ENCODE peak calls at places on chromosomes 3 and 15, in ten cellular contexts. One of them, this sample, is unnamed. For H3K27me3 and H3K4me1, the result is how much of the 10 kb centered on the place peaks cover.

GRCh38 chr15:84685304-84685703 is 27.3 kb upstream of the NMB start:
- DNase-seq in heart right ventricle: no peak
- DNase-seq in right cardiac atrium: peak
- DNase-seq in ovary: no peak
- DNase-seq in hepatocyte: peak
- DNase-seq in SK-N-SH: no peak
- DNase-seq in upper lobe of right lung: no peak
- DNase-seq in aorta: peak
- DNase-seq in pancreas: no peak
- DNase-seq in ascending aorta: no peak
- DNase-seq in this sample: no peak

GRCh38 chr3:172958565-172958964 is 182.5 kb downstream of the SPATA16 start:
- DNase-seq in heart right ventricle: no peak
- DNase-seq in right cardiac atrium: no peak
- DNase-seq in ovary: no peak
- DNase-seq in hepatocyte: no peak
- DNase-seq in SK-N-SH: no peak
- DNase-seq in upper lobe of right lung: no peak
- DNase-seq in aorta: no peak
- DNase-seq in pancreas: no peak
- DNase-seq in ascending aorta: no peak
- DNase-seq in this sample: no peak

GRCh38 chr3:126677862-126678549 is 23.1 kb upstream of the TXNRD3 start:
- DNase-seq in heart right ventricle: no peak
- DNase-seq in right cardiac atrium: no peak
- DNase-seq in ovary: no peak
- DNase-seq in hepatocyte: no peak
- DNase-seq in SK-N-SH: no peak
- DNase-seq in upper lobe of right lung: no peak
- DNase-seq in aorta: no peak
- DNase-seq in pancreas: no peak
- DNase-seq in ascending aorta: no peak
- DNase-seq in this sample: no peak

GRCh38 chr15:70761931-70762468 is 1.4 kb downstream of the UACA start:
- DNase-seq in heart right ventricle: no peak
- DNase-seq in right cardiac atrium: no peak
- DNase-seq in ovary: no peak
- DNase-seq in hepatocyte: no peak
- DNase-seq in SK-N-SH: no peak
- DNase-seq in upper lobe of right lung: no peak
- DNase-seq in aorta: no peak
- DNase-seq in pancreas: no peak
- DNase-seq in ascending aorta: no peak
- DNase-seq in this sample: no peak

GRCh38 chr15:51030649-51031316 is 63.9 kb downstream of the TNFAIP8L3 start:
- DNase-seq in heart right ventricle: no peak
- DNase-seq in right cardiac atrium: no peak
- DNase-seq in ovary: no peak
- DNase-seq in hepatocyte: no peak
- DNase-seq in SK-N-SH: no peak
- DNase-seq in upper lobe of right lung: no peak
- DNase-seq in aorta: peak
- DNase-seq in pancreas: peak
- DNase-seq in ascending aorta: no peak
- DNase-seq in this sample: no peak

GRCh38 chr3:25664066-25664809 is 469 bp downstream of the TOP2B start:
- DNase-seq in heart right ventricle: peak
- DNase-seq in right cardiac atrium: peak
- DNase-seq in ovary: peak
- DNase-seq in hepatocyte: peak
- DNase-seq in SK-N-SH: peak
- DNase-seq in upper lobe of right lung: peak
- DNase-seq in aorta: peak
- DNase-seq in pancreas: peak
- DNase-seq in ascending aorta: peak
- DNase-seq in this sample: peak

GRCh38 chr3:99536555-99537314 is 101.7 kb upstream of the COL8A1 start:
- DNase-seq in heart right ventricle: no peak
- DNase-seq in right cardiac atrium: no peak
- DNase-seq in ovary: no peak
- DNase-seq in hepatocyte: no peak
- DNase-seq in SK-N-SH: no peak
- DNase-seq in upper lobe of right lung: no peak
- DNase-seq in aorta: no peak
- DNase-seq in pancreas: no peak
- DNase-seq in ascending aorta: no peak
- DNase-seq in this sample: no peak

GRCh38 chr3:10968390-10968789 is 24.2 kb upstream of the SLC6A1 start:
- DNase-seq in heart right ventricle: no peak
- DNase-seq in right cardiac atrium: peak
- DNase-seq in ovary: no peak
- DNase-seq in hepatocyte: no peak
- DNase-seq in SK-N-SH: peak
- DNase-seq in upper lobe of right lung: no peak
- DNase-seq in aorta: no peak
- DNase-seq in pancreas: no peak
- DNase-seq in ascending aorta: no peak
- DNase-seq in this sample: no peak

GRCh38 chr3:183144403-183144802 is 18.1 kb downstream of the LAMP3 start:
- DNase-seq in heart right ventricle: no peak
- DNase-seq in right cardiac atrium: no peak
- DNase-seq in ovary: no peak
- DNase-seq in hepatocyte: no peak
- DNase-seq in SK-N-SH: no peak
- DNase-seq in upper lobe of right lung: no peak
- DNase-seq in aorta: no peak
- DNase-seq in pancreas: no peak
- DNase-seq in ascending aorta: no peak
- DNase-seq in this sample: no peak

GRCh38 chr3:183148056-183148455 is 14.5 kb downstream of the LAMP3 start:
- DNase-seq in heart right ventricle: no peak
- DNase-seq in right cardiac atrium: no peak
- DNase-seq in ovary: no peak
- DNase-seq in hepatocyte: no peak
- DNase-seq in SK-N-SH: no peak
- DNase-seq in upper lobe of right lung: no peak
- DNase-seq in aorta: no peak
- DNase-seq in pancreas: no peak
- DNase-seq in ascending aorta: no peak
- DNase-seq in this sample: no peak

GRCh38 chr3:183142199-183142598 is 20.3 kb downstream of the LAMP3 start:
- DNase-seq in heart right ventricle: no peak
- DNase-seq in right cardiac atrium: no peak
- DNase-seq in ovary: no peak
- DNase-seq in hepatocyte: no peak
- DNase-seq in SK-N-SH: no peak
- DNase-seq in upper lobe of right lung: no peak
- DNase-seq in aorta: no peak
- DNase-seq in pancreas: no peak
- DNase-seq in ascending aorta: no peak
- DNase-seq in this sample: no peak
- H3K27me3 ChIP-seq in heart right ventricle: under half
- H3K27me3 ChIP-seq in right cardiac atrium: under half
- H3K27me3 ChIP-seq in ovary: under half
- H3K27me3 ChIP-seq in hepatocyte: under half
- H3K27me3 ChIP-seq in SK-N-SH: under half
- H3K27me3 ChIP-seq in upper lobe of right lung: under half
- H3K27me3 ChIP-seq in aorta: under half
- H3K27me3 ChIP-seq in pancreas: under half
- H3K27me3 ChIP-seq in ascending aorta: under half
- H3K27me3 ChIP-seq in this sample: under half

DNA sequence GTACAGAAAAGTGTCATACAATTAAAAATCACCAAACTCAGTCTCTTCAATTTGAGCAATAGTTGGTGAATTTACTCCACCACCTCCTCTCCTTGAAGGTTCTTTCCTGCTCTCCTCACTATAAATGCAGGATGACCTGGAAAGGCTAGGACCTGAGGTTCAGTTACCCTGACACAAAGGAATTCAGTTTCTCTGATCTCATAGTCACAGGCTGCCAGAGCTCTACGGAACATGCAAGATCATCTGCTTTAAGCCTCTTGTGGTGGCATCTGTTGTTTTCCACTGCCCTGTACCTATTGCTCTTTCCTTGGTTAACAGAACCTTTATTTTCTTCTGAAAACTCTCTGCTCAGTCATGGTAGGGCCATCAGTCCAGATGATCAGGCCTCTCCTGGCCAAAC is 4.9 kb upstream of the TP63 start:
- DNase-seq in heart right ventricle: no peak
- DNase-seq in right cardiac atrium: no peak
- DNase-seq in ovary: no peak
- DNase-seq in hepatocyte: no peak
- DNase-seq in SK-N-SH: no peak
- DNase-seq in upper lobe of right lung: no peak
- DNase-seq in aorta: no peak
- DNase-seq in pancreas: no peak
- DNase-seq in ascending aorta: no peak
- DNase-seq in this sample: no peak
- H3K4me1 ChIP-seq in heart right ventricle: under half
- H3K4me1 ChIP-seq in right cardiac atrium: under half
- H3K4me1 ChIP-seq in ovary: under half
- H3K4me1 ChIP-seq in hepatocyte: under half
- H3K4me1 ChIP-seq in SK-N-SH: under half
- H3K4me1 ChIP-seq in upper lobe of right lung: under half
- H3K4me1 ChIP-seq in aorta: under half
- H3K4me1 ChIP-seq in pancreas: under half
- H3K4me1 ChIP-seq in ascending aorta: under half
- H3K4me1 ChIP-seq in this sample: under half

GRCh38 chr15:100349696-100350433 is 8.1 kb upstream of the ADAMTS17 start:
- DNase-seq in heart right ventricle: peak
- DNase-seq in right cardiac atrium: peak
- DNase-seq in ovary: peak
- DNase-seq in hepatocyte: peak
- DNase-seq in SK-N-SH: peak
- DNase-seq in upper lobe of right lung: peak
- DNase-seq in aorta: peak
- DNase-seq in pancreas: peak
- DNase-seq in ascending aorta: peak
- DNase-seq in this sample: peak

GRCh38 chr15:100349321-100349695 is 7.5 kb upstream of the ADAMTS17 start:
- DNase-seq in heart right ventricle: no peak
- DNase-seq in right cardiac atrium: no peak
- DNase-seq in ovary: no peak
- DNase-seq in hepatocyte: no peak
- DNase-seq in SK-N-SH: no peak
- DNase-seq in upper lobe of right lung: peak
- DNase-seq in aorta: no peak
- DNase-seq in pancreas: no peak
- DNase-seq in ascending aorta: no peak
- DNase-seq in this sample: no peak

GRCh38 chr15:100353469-100353868 is 11.7 kb upstream of the ADAMTS17 start:
- DNase-seq in heart right ventricle: no peak
- DNase-seq in right cardiac atrium: no peak
- DNase-seq in ovary: no peak
- DNase-seq in hepatocyte: no peak
- DNase-seq in SK-N-SH: no peak
- DNase-seq in upper lobe of right lung: no peak
- DNase-seq in aorta: no peak
- DNase-seq in pancreas: no peak
- DNase-seq in ascending aorta: no peak
- DNase-seq in this sample: no peak

GRCh38 chr15:100348578-100348977 is 6.8 kb upstream of the ADAMTS17 start:
- DNase-seq in heart right ventricle: no peak
- DNase-seq in right cardiac atrium: no peak
- DNase-seq in ovary: no peak
- DNase-seq in hepatocyte: no peak
- DNase-seq in SK-N-SH: no peak
- DNase-seq in upper lobe of right lung: no peak
- DNase-seq in aorta: no peak
- DNase-seq in pancreas: no peak
- DNase-seq in ascending aorta: no peak
- DNase-seq in this sample: no peak

DNA sequence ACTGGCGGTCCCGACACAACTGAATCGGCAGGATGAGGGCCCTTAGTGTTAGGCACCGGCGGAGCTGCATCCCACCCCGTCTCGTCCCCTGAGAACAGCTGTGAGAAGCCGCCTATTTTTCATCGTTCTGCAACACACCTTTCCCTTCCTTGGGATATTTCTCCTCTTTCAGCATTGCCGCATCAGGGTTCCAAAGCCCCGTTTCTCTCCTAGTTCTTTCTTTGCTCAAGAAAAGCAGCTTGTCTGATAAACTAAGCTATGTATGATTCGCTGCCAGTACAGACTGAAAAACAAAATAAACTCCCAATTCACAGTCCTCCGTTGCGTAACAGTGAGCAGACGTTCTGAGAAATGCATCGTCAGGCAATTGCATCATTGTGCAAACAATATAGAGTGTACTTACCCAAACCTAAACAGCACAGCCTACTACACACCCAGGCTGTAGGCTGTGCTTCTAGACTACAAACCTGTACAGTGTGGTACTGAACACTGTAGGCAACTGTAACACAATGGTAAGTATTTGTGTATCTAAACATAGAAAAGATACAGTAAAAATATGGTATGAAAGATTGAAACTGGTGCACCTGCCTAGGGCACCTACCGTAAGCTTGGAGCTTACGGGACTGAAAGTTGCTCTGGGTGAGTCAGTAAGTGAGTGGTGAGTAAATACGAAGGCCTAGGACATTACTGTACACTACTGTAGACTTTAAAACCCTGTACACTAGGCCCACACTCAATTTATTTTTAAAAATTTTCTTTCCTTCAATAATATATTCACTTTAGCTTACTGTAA is 8.9 kb upstream of the ADAMTS17 start:
- DNase-seq in heart right ventricle: no peak
- DNase-seq in right cardiac atrium: no peak
- DNase-seq in ovary: peak
- DNase-seq in hepatocyte: peak
- DNase-seq in SK-N-SH: no peak
- DNase-seq in upper lobe of right lung: no peak
- DNase-seq in aorta: no peak
- DNase-seq in pancreas: peak
- DNase-seq in ascending aorta: no peak
- DNase-seq in this sample: no peak
- H3K27ac ChIP-seq in heart right ventricle: peak
- H3K27ac ChIP-seq in right cardiac atrium: peak
- H3K27ac ChIP-seq in ovary: peak
- H3K27ac ChIP-seq in hepatocyte: peak
- H3K27ac ChIP-seq in SK-N-SH: no peak
- H3K27ac ChIP-seq in upper lobe of right lung: peak
- H3K27ac ChIP-seq in aorta: peak
- H3K27ac ChIP-seq in pancreas: peak
- H3K27ac ChIP-seq in ascending aorta: peak
- H3K27ac ChIP-seq in this sample: peak

GRCh38 chr3:194373028-194373427 is 3.5 kb upstream of the LRRC15 start:
- DNase-seq in heart right ventricle: no peak
- DNase-seq in right cardiac atrium: no peak
- DNase-seq in ovary: no peak
- DNase-seq in hepatocyte: no peak
- DNase-seq in SK-N-SH: no peak
- DNase-seq in upper lobe of right lung: no peak
- DNase-seq in aorta: no peak
- DNase-seq in pancreas: no peak
- DNase-seq in ascending aorta: no peak
- DNase-seq in this sample: no peak

GRCh38 chr3:194375921-194376570 is 6.5 kb upstream of the LRRC15 start:
- DNase-seq in heart right ventricle: no peak
- DNase-seq in right cardiac atrium: no peak
- DNase-seq in ovary: no peak
- DNase-seq in hepatocyte: no peak
- DNase-seq in SK-N-SH: no peak
- DNase-seq in upper lobe of right lung: no peak
- DNase-seq in aorta: peak
- DNase-seq in pancreas: no peak
- DNase-seq in ascending aorta: no peak
- DNase-seq in this sample: no peak

GRCh38 chr3:194375473-194375872 is 5.9 kb upstream of the LRRC15 start:
- DNase-seq in heart right ventricle: no peak
- DNase-seq in right cardiac atrium: no peak
- DNase-seq in ovary: no peak
- DNase-seq in hepatocyte: peak
- DNase-seq in SK-N-SH: no peak
- DNase-seq in upper lobe of right lung: no peak
- DNase-seq in aorta: peak
- DNase-seq in pancreas: no peak
- DNase-seq in ascending aorta: no peak
- DNase-seq in this sample: no peak

GRCh38 chr3:194373912-194374311 is 4.4 kb upstream of the LRRC15 start:
- DNase-seq in heart right ventricle: no peak
- DNase-seq in right cardiac atrium: no peak
- DNase-seq in ovary: no peak
- DNase-seq in hepatocyte: no peak
- DNase-seq in SK-N-SH: no peak
- DNase-seq in upper lobe of right lung: no peak
- DNase-seq in aorta: peak
- DNase-seq in pancreas: no peak
- DNase-seq in ascending aorta: no peak
- DNase-seq in this sample: no peak

DNA sequence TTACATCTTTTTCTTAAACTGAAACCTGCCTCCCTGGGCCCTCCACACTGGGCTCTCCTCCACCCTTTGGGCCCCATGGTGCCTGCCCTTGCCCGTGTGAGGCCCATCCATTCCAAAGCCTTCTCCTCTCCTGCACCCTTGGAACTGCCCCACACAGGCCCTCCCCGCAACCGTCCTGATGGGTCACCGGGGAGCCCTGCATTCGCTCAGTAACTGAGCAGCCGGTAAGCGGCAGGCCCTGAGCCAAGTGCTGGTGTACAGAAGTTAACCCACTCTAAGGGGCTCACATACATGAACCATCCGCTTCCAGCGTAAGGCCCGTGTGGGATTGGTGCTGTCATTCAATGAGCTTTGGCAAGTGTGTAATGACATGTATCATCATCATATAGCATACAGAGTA is 5.4 kb upstream of the LRRC15 start:
- DNase-seq in heart right ventricle: no peak
- DNase-seq in right cardiac atrium: no peak
- DNase-seq in ovary: no peak
- DNase-seq in hepatocyte: no peak
- DNase-seq in SK-N-SH: no peak
- DNase-seq in upper lobe of right lung: no peak
- DNase-seq in aorta: peak
- DNase-seq in pancreas: no peak
- DNase-seq in ascending aorta: no peak
- DNase-seq in this sample: peak
- H3K27me3 ChIP-seq in heart right ventricle: half or more
- H3K27me3 ChIP-seq in right cardiac atrium: under half
- H3K27me3 ChIP-seq in ovary: under half
- H3K27me3 ChIP-seq in hepatocyte: under half
- H3K27me3 ChIP-seq in SK-N-SH: under half
- H3K27me3 ChIP-seq in upper lobe of right lung: under half
- H3K27me3 ChIP-seq in aorta: under half
- H3K27me3 ChIP-seq in pancreas: under half
- H3K27me3 ChIP-seq in ascending aorta: under half
- H3K27me3 ChIP-seq in this sample: under half

This sample was measured in left lung.